ENCODE peak calls at places on chromosomes 4 and X, in four cellular contexts. B is activated T-cell treated with anti-CD3 and anti-CD28 coated beads, Interleukin-2, amount 50 U/mL, for 72 hours; U is SK-N-SH; N is stimulated activated CD4-positive, alpha-beta T cell treated with anti-CD3 and anti-CD28 coated beads, Interleukin-12 subunit alpha, Interleukin-12 subunit beta, amount 100 ng/mL, for 48 hours. C is an unnamed sample.

GRCh38 chr4:76526585-76526990 is 91.6 kb downstream of the SHROOM3 start:
- DNase-seq in B (no peak), U (no peak), N (no peak), C (no peak)

GRCh38 chr4:85399270-85399669 is 75.7 kb upstream of the ARHGAP24 start:
- DNase-seq in B (no peak), U (no peak), N (no peak), C (no peak)

GRCh38 chr4:28148221-28148620 is 1287.6 kb downstream of the STIM2 start:
- DNase-seq in B (no peak), U (no peak), N (no peak), C (no peak)

GRCh38 chrX:7109838-7110793 is 37.4 kb upstream of the STS start:
- DNase-seq in B (no peak), U (peak), N (no peak), C (no peak)

GRCh38 chr4:168803727-168804126 is 206.3 kb downstream of the CBR4 start:
- DNase-seq in B (no peak), U (no peak), N (no peak), C (no peak)

GRCh38 chrX:3141031-3141430 is 99.8 kb downstream of the ARSF start:
- DNase-seq in B (no peak), U (no peak), N (no peak), C (no peak)

GRCh38 chr4:120830204-120830603 is 92.3 kb downstream of the PRDM5 start:
- DNase-seq in B (no peak), U (peak), N (no peak), C (no peak)

GRCh38 chrX:1444896-1445480 is 7.7 kb downstream of the ASMTL start:
- DNase-seq in B (no peak), U (no peak), N (no peak), C (no peak)

GRCh38 chrX:13487731-13488505 is 81.5 kb upstream of the EGFL6 start:
- DNase-seq in B (peak), U (peak), N (peak), C (peak)

GRCh38 chrX:68433155-68433980 is at the start of gene OPHN1:
- DNase-seq in B (peak), U (peak), N (no peak), C (peak)

GRCh38 chrX:82648062-82648461 is 860.0 kb upstream of the POU3F4 start:
- DNase-seq in B (no peak), U (no peak), N (no peak), C (no peak)

GRCh38 chr4:8402640-8403039 is 37.9 kb downstream of the ACOX3 start:
- DNase-seq in B (no peak), U (no peak), N (no peak), C (no peak)

GRCh38 chr4:54082168-54082567 is 17.8 kb upstream of the CHIC2 start:
- DNase-seq in B (no peak), U (no peak), N (no peak), C (no peak)